ENCODE peak calls at places on chromosomes 3 and 15, in four cellular contexts. X is neuronal stem cell; Z is CD8-positive, alpha-beta memory T cell; E is BE2C. J is an unnamed sample. For H3K27me3, the result is how much of the 10 kb centered on the place peaks cover.

GRCh38 chr3:36796896-36797295 is 32.5 kb upstream of the DCLK3 start:
- DNase-seq in X (no peak), Z (no peak), E (no peak), J (peak)

GRCh38 chr3:126456211-126456610 is 19.5 kb downstream of the ZXDC start:
- DNase-seq in X (no peak), Z (peak), E (peak), J (no peak)

GRCh38 chr15:52093539-52094502 is 18.8 kb downstream of the BCL2L10 start:
- DNase-seq in X (no peak), Z (no peak), E (no peak), J (peak)

GRCh38 chr3:71380096-71380495 is 203.4 kb downstream of the FOXP1 start:
- DNase-seq in X (no peak), Z (no peak), E (no peak), J (no peak)

GRCh38 chr3:5733995-5734394 is 546.5 kb downstream of the EDEM1 start:
- DNase-seq in X (no peak), Z (no peak), E (no peak), J (no peak)

GRCh38 chr3:127817331-127817821 is 4.9 kb downstream of the MGLL start:
- DNase-seq in X (no peak), Z (no peak), E (no peak), J (peak)

GRCh38 chr15:78055923-78056713 is 21.4 kb downstream of the TBC1D2B start:
- DNase-seq in X (no peak), Z (peak), E (peak), J (no peak)

GRCh38 chr3:138242466-138242865 is 55.4 kb downstream of the ARMC8 start:
- DNase-seq in X (no peak), Z (no peak), E (no peak), J (no peak)

GRCh38 chr15:82919231-82919886 is 33.2 kb downstream of the HOMER2 start:
- DNase-seq in X (no peak), Z (no peak), E (no peak), J (no peak)

GRCh38 chr15:45448516-45448915 is 70.2 kb upstream of the GATM start:
- DNase-seq in X (no peak), Z (no peak), E (no peak), J (no peak)

GRCh38 chr3:48034000-48034516 is 17.8 kb upstream of the MAP4 start:
- DNase-seq in X (no peak), Z (no peak), E (no peak), J (peak)

GRCh38 chr3:122926322-122926721 is 101.2 kb downstream of the SEMA5B start:
- DNase-seq in X (no peak), Z (no peak), E (no peak), J (no peak)

GRCh38 chr3:122927726-122928125 is 99.8 kb downstream of the SEMA5B start:
- DNase-seq in X (no peak), Z (no peak), E (no peak), J (no peak)

GRCh38 chr3:122926811-122927210 is 100.8 kb downstream of the SEMA5B start:
- DNase-seq in X (no peak), Z (no peak), E (no peak), J (no peak)

GRCh38 chr3:122923611-122924010 is 104.0 kb downstream of the SEMA5B start:
- DNase-seq in X (no peak), Z (no peak), E (no peak), J (no peak)

DNA sequence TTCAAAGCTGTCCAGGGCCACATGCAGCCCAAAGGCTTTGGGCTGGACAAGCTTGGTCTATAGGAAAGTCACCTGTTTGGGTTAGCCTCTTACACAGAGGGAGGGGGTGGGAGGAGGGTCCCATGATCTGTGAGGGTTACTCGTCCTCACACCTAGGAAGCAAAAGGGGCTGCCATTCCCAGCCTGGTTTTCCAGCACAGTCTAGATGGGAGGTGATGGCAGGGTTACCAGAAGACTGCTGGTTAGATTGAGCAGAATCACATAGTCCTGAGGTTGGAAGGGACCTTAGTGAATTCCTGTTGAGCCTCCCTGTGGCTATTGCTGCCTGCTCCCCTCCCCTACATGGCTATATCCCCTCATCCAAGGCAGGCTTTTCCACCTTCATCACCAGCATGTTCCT is 101.8 kb downstream of the SEMA5B start:
- DNase-seq in X (no peak), Z (no peak), E (no peak), J (no peak)
- H3K27me3 ChIP-seq in X (under half), Z (under half), E (under half), J (half or more)

DNA sequence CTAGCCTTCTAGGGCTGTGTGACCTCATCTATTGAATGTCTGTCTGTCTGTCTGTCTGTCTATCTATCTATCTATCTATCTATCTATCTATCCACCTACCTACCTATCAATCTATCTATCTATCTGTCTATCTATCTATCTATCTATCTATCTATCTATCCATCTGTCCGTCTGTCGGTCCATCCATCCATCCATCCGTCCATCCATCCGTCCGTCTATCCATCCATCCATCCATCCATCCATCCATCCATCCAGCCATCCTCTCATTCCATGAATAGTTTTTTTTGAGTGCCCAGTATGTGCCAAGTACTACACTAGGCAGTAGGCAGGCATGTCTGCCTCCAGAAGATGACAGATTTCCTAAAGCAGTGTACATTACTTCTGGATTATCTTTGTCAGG is 122.5 kb downstream of the FOXB1 start:
- DNase-seq in X (no peak), Z (no peak), E (no peak), J (no peak)
- H3K4me3 ChIP-seq in X (no peak), Z (no peak), E (no peak), J (no peak)

GRCh38 chr3:133892546-133893231 is 3.0 kb downstream of the RAB6B start:
- DNase-seq in X (no peak), Z (no peak), E (no peak), J (no peak)
- H3K27me3 ChIP-seq in X (half or more), Z (under half), E (under half), J (under half)

DNA sequence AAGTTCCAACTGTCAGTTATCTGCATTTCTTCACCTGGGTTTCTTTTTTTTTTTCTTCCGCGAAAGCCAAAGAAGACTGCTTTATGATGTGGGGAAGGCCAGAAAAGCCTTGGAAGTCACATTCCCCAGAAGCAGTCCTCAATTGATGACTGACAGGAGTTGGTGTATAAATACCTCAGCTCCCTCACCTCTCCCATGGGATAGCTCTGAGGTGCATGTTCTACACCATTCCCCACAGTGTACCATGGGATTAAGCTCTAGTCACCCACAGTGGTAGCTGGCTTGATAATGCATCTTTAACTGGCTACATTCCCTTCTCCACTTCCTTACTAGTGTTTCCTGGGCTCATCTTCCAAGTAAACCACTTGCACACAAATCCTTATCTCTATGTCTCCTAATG is 30.5 kb downstream of the DPH3 start:
- DNase-seq in X (no peak), Z (no peak), E (no peak), J (no peak)
- H3K4me3 ChIP-seq in X (no peak), Z (no peak), E (no peak), J (no peak)

DNA sequence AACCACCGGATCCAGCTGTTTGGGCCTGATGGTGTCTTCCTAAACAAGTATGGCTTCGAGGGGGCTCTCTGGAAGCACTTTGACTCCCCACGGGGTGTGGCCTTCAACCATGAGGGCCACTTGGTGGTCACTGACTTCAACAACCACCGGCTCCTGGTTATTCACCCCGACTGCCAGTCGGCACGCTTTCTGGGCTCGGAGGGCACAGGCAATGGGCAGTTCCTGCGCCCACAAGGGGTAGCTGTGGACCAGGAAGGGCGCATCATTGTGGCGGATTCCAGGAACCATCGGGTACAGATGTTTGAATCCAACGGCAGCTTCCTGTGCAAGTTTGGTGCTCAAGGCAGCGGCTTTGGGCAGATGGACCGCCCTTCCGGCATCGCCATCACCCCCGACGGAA is 60.1 kb upstream of the CCR4 start:
- DNase-seq in X (no peak), Z (no peak), E (no peak), J (no peak)
- H3K27me3 ChIP-seq in X (under half), Z (under half), E (under half), J (under half)

GRCh38 chr15:67833504-67834248 is 6.2 kb downstream of the RNU6-1 start:
- DNase-seq in X (no peak), Z (no peak), E (peak), J (no peak)
- H3K4me3 ChIP-seq in X (peak), Z (peak), E (peak), J (no peak)

J was measured in kidney epithelial cell.